ENCODE peak calls at places on chromosomes 3 and 15, in five cellular contexts. V is astrocyte of the spinal cord, T is fibroblast of pulmonary artery, U is tibial artery, Y is foreskin fibroblast. C is an unnamed sample.

GRCh38 chr15:72785452-72786243 is 2.1 kb upstream of the ADPGK start:
- DNase-seq in V (peak; percentile 87), T (no peak), U (no peak), Y (peak; percentile 60), C (no peak)

GRCh38 chr15:88878720-88879184 is 16.6 kb downstream of the HAPLN3 start:
- DNase-seq in V (peak; percentile 30), T (peak; percentile 55), U (no peak), Y (peak; percentile 25), C (no peak)

GRCh38 chr3:128068156-128068620 is 16.0 kb downstream of the SEC61A1 start:
- DNase-seq in V (peak; percentile 50), T (peak; percentile 65), U (no peak), Y (no peak), C (no peak)

GRCh38 chr15:47870956-47871625 is 153.8 kb downstream of the SEMA6D start:
- DNase-seq in V (peak; percentile 82), T (peak; percentile 46), U (no peak), Y (peak; percentile 70), C (peak; percentile 69)

GRCh38 chr3:42751609-42752008 is 21.4 kb downstream of the CCDC13 start:
- DNase-seq in V (no peak), T (peak; percentile 19), U (peak; percentile 65), Y (no peak), C (no peak)

GRCh38 chr3:52798978-52799476 is 4.4 kb downstream of the ITIH3 start:
- DNase-seq in V (no peak), T (no peak), U (no peak), Y (no peak), C (no peak)

GRCh38 chr3:188082040-188082439 is 71.9 kb upstream of the LPP start:
- DNase-seq in V (peak; percentile 33), T (no peak), U (no peak), Y (peak; percentile 73), C (no peak)

GRCh38 chr3:60955034-60955433 is 296.2 kb downstream of the FHIT start:
- DNase-seq in V (no peak), T (no peak), U (no peak), Y (no peak), C (no peak)

GRCh38 chr15:100879046-100879445 is 585 bp upstream of the ALDH1A3 start:
- DNase-seq in V (no peak), T (no peak), U (no peak), Y (no peak), C (no peak)

GRCh38 chr15:59553879-59554735 is 57.5 kb upstream of the GCNT3 start:
- DNase-seq in V (peak; percentile 73), T (peak; percentile 97), U (no peak), Y (peak; percentile 51), C (no peak)

GRCh38 chr15:99092554-99093172 is 12.2 kb upstream of the SYNM start:
- DNase-seq in V (no peak), T (no peak), U (no peak), Y (no peak), C (peak; percentile 72)

GRCh38 chr3:114175204-114175987 is 3.5 kb downstream of the DRD3 start:
- DNase-seq in V (no peak), T (no peak), U (no peak), Y (no peak), C (no peak)

GRCh38 chr3:114178770-114179368 is at the start of gene DRD3:
- DNase-seq in V (peak; percentile 59), T (peak; percentile 70), U (no peak), Y (peak; percentile 26), C (no peak)

GRCh38 chr3:114176487-114176886 is 2.4 kb downstream of the DRD3 start:
- DNase-seq in V (no peak), T (no peak), U (no peak), Y (no peak), C (no peak)

GRCh38 chr3:114176890-114177289 is 2.0 kb downstream of the DRD3 start:
- DNase-seq in V (no peak), T (no peak), U (no peak), Y (no peak), C (no peak)

DNA sequence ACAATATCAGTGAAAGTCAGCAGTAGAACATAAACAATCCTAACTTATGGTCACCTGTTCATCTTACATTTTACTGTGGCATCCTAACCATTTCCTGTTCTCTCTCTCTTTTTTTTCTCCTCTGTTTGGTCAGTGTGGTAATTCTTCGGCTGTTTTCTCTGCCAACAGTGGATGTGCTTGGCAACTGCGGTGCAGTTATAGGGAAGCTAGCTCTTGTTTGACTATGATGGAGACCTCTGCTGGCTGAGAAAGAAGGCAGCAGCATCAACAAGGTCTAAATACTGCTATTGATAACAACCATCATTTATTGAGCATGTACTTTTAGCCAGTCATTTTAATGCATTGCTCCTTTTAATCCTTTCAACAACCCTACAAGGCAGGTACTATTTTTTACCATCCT is 723 bp upstream of the DRD3 start:
- DNase-seq in V (peak; percentile 24), T (peak; percentile 55), U (no peak), Y (peak; percentile 15), C (no peak)
- TF ChIP-seq CTCF in V (peak; percentile 46), T (peak; percentile 48), U (no peak), Y (peak; percentile 30), C (peak; percentile 49)

GRCh38 chr15:77497942-77498361 is 77.3 kb downstream of the HMG20A start:
- DNase-seq in V (peak; percentile 33), T (peak; percentile 32), U (peak; percentile 46), Y (no peak), C (peak; percentile 57)

GRCh38 chr15:77496710-77497107 is 76.0 kb downstream of the HMG20A start:
- DNase-seq in V (peak; percentile 90), T (peak; percentile 98), U (peak; percentile 91), Y (peak; percentile 96), C (peak; percentile 60)

GRCh38 chr15:77499087-77499765 is 78.5 kb downstream of the HMG20A start:
- DNase-seq in V (no peak), T (no peak), U (peak; percentile 11), Y (no peak), C (no peak)

GRCh38 chr15:77495806-77496589 is 75.3 kb downstream of the HMG20A start:
- DNase-seq in V (peak; percentile 29), T (peak; percentile 43), U (peak; percentile 60), Y (no peak), C (no peak)

GRCh38 chr15:77497108-77497737 is 76.5 kb downstream of the HMG20A start:
- DNase-seq in V (peak; percentile 76), T (peak; percentile 60), U (peak; percentile 86), Y (no peak), C (peak; percentile 68)
- H3K4me3 ChIP-seq in V (no peak overlapping the region), T (peak overlapping the region; percentile 17), U (peak overlapping the region; percentile 6), Y (peak overlapping the region; percentile 34), C (no peak overlapping the region)

DNA sequence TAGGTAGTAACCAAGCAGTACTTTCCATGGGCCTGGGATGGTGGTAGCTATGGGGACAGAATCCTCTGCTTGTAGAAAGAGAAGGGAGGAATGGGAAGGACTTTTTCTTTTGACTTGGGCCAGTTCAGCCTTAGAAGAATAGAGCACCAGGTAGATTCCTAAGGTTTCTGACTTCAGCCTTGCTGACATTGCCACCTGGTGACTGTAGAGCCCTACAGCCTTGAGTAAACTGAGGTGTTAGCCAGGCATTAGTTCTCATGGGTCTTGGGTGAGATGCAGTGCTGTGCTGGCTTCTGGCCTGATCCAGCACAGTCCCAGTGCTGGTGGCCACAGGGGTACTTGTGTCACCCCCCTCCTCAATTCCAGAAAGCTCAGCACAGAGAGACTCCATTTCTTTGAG is 171.1 kb downstream of the ZBBX start:
- DNase-seq in V (no peak), T (no peak), U (no peak), Y (no peak), C (no peak)
- TF ChIP-seq CTCF in V (no peak), T (no peak), U (no peak), Y (no peak), C (no peak)

GRCh38 chr3:140384876-140385275 is 293.0 kb upstream of the TRIM42 start:
- DNase-seq in V (no peak), T (no peak), U (no peak), Y (no peak), C (no peak)
- H3K4me3 ChIP-seq in V (no peak overlapping the region), T (no peak overlapping the region), U (no peak overlapping the region), Y (no peak overlapping the region), C (no peak overlapping the region)

GRCh38 chr3:193593666-193594025 is 638 bp downstream of the OPA1 start:
- DNase-seq in V (peak; percentile 13), T (peak; percentile 27), U (no peak), Y (no peak), C (no peak)

GRCh38 chr3:193595939-193596487 is 3.0 kb downstream of the OPA1 start:
- DNase-seq in V (no peak), T (no peak), U (no peak), Y (no peak), C (no peak)

GRCh38 chr3:193590088-193590856 is 2.7 kb upstream of the OPA1 start:
- DNase-seq in V (peak; percentile 84), T (peak; percentile 52), U (no peak), Y (no peak), C (peak; percentile 87)

GRCh38 chr3:193594946-193595689 is 2.1 kb downstream of the OPA1 start:
- DNase-seq in V (peak; percentile 13), T (peak; percentile 32), U (no peak), Y (no peak), C (no peak)

DNA sequence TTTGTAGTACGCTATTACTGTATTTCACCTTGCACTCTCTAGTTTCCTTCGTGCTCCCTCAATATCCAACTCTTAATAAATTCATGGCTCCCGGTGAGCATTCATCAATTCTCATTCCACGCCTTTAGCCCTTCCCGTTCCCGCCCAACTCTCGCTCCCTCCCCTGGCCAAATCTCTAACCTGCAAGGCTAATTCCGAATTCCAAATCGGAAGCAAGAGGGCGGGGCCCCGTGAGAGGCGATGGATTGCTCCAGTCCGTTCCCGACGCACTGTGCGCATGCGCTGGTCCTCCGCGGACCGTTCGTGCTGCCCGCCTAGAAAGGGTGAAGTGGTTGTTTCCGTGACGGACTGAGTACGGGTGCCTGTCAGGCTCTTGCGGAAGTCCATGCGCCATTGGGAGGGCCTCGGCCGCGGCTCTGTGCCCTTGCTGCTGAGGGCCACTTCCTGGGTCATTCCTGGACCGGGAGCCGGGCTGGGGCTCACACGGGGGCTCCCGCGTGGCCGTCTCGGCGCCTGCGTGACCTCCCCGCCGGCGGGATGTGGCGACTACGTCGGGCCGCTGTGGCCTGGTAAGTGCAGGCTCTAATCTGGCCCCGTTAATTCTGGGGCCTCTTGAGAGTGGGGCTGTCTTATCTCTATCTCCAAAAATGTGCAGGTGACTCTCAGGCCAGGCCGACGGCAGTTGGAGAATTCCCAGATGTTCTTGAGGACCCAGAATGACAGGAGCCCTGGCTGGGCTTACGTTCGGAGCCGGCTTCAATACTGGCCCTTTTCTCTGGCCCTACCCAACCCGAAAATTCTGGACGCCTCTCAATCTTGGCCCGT is at the start of gene OPA1:
- DNase-seq in V (peak; percentile 99), T (peak; percentile 99), U (peak; percentile 99), Y (peak; percentile 98), C (peak; percentile 95)
- TF ChIP-seq CTCF in V (peak; percentile 27), T (peak; percentile 18), U (no peak), Y (peak; percentile 20), C (peak; percentile 21)

GRCh38 chr3:112642912-112643506 is 2.1 kb upstream of the CCDC80 start:
- DNase-seq in V (peak; percentile 92), T (peak; percentile 94), U (peak; percentile 90), Y (peak; percentile 88), C (peak; percentile 78)
- H3K4me3 ChIP-seq in V (no peak overlapping the region), T (peak overlapping the region; percentile 25), U (no peak overlapping the region), Y (peak overlapping the region; percentile 13), C (peak overlapping the region; percentile 38)

DNA sequence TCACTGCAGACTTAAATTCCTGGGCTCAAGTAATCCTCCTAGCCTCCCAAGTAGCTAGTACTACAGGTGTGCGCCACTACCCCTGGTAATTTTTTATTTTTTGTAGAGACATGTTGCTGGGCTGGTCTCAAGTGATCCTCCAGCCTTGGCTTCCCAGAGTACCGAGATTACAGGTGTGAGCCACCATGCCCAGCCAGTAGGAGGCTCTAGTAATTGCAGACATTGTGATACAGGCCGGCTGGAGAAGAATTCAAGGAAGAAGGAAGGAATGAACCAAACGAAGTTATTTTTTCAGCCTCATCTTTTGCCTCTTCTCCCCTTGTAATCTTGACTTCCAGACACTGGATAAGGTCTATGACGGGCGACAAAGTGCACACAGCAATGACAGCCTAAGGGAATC is 3.2 kb upstream of the PPP4R2 start:
- DNase-seq in V (no peak), T (no peak), U (no peak), Y (no peak), C (no peak)
- TF ChIP-seq CTCF in V (no peak), T (no peak), U (no peak), Y (no peak), C (peak; percentile 12)

C was measured in retinal pigment epithelial cell.